ENCODE peak calls at places on chromosomes 3 and 15, in seven cellular contexts. V is tibial nerve, S is AG09309, W is nephron progenitor cell, T is fibroblast of the aortic adventitia, L is endothelial cell, D is body of pancreas. Z is an unnamed sample.

GRCh38 chr3:99384596-99384995 is 253.8 kb upstream of the COL8A1 start:
- DNase-seq in V (no peak), S (no peak), W (no peak), T (no peak), L (no peak), D (no peak), Z (no peak)

GRCh38 chr3:40994611-40995010 is 204.7 kb upstream of the CTNNB1 start:
- DNase-seq in V (no peak), S (no peak), W (no peak), T (no peak), L (no peak), D (no peak), Z (no peak)

GRCh38 chr3:44019736-44020135 is 221.9 kb upstream of the TOPAZ1 start:
- DNase-seq in V (no peak), S (no peak), W (no peak), T (peak), L (no peak), D (no peak), Z (no peak)

GRCh38 chr3:133054572-133054971 is 16.4 kb downstream of the TMEM108 start:
- DNase-seq in V (no peak), S (no peak), W (peak), T (no peak), L (no peak), D (no peak), Z (no peak)

GRCh38 chr3:161043343-161044035 is 61.7 kb downstream of the B3GALNT1 start:
- DNase-seq in V (no peak), S (no peak), W (no peak), T (no peak), L (no peak), D (no peak), Z (no peak)

GRCh38 chr15:51887887-51888592 is 58.6 kb downstream of the TMOD3 start:
- DNase-seq in V (no peak), S (no peak), W (no peak), T (no peak), L (no peak), D (no peak), Z (no peak)

GRCh38 chr3:9862391-9863235 is 17.4 kb downstream of the CIDEC start:
- DNase-seq in V (peak), S (no peak), W (peak), T (no peak), L (peak), D (peak), Z (peak)

GRCh38 chr15:89149501-89150101 is 61.3 kb downstream of the ABHD2 start:
- DNase-seq in V (no peak), S (no peak), W (no peak), T (no peak), L (no peak), D (no peak), Z (no peak)

GRCh38 chr3:83011471-83011870 is 1250.0 kb upstream of the GBE1 start:
- DNase-seq in V (no peak), S (no peak), W (no peak), T (no peak), L (no peak), D (no peak), Z (no peak)

GRCh38 chr3:143135150-143135549 is 15.6 kb downstream of the CHST2 start:
- DNase-seq in V (no peak), S (peak), W (no peak), T (peak), L (no peak), D (no peak), Z (peak)

GRCh38 chr3:5276953-5277352 is 89.4 kb downstream of the EDEM1 start:
- DNase-seq in V (no peak), S (no peak), W (no peak), T (no peak), L (no peak), D (no peak), Z (no peak)

GRCh38 chr3:39501982-39502837 is 34.7 kb downstream of the MOBP start:
- DNase-seq in V (no peak), S (no peak), W (no peak), T (no peak), L (no peak), D (no peak), Z (peak)

GRCh38 chr3:168040624-168041208 is 55.0 kb downstream of the GOLIM4 start:
- DNase-seq in V (no peak), S (peak), W (no peak), T (peak), L (peak), D (no peak), Z (peak)

GRCh38 chr3:16480861-16481569 is 32.5 kb downstream of the RFTN1 start:
- DNase-seq in V (no peak), S (no peak), W (no peak), T (peak), L (no peak), D (no peak), Z (peak)

GRCh38 chr3:12545473-12545791 is at the start of gene MKRN2OS:
- DNase-seq in V (no peak), S (no peak), W (no peak), T (no peak), L (no peak), D (peak), Z (peak)

GRCh38 chr3:11258958-11259357 is 13.2 kb upstream of the ATG7 start:
- DNase-seq in V (no peak), S (no peak), W (no peak), T (no peak), L (no peak), D (no peak), Z (no peak)

GRCh38 chr15:58686286-58686685 is 63.2 kb downstream of the ADAM10 start:
- DNase-seq in V (no peak), S (no peak), W (no peak), T (no peak), L (no peak), D (no peak), Z (no peak)

GRCh38 chr3:188927971-188928370 is 243.8 kb upstream of the TPRG1 start:
- DNase-seq in V (no peak), S (no peak), W (no peak), T (no peak), L (no peak), D (no peak), Z (no peak)

GRCh38 chr15:42056934-42057743 is 36.3 kb upstream of the PLA2G4E start:
- DNase-seq in V (no peak), S (no peak), W (peak), T (peak), L (peak), D (peak), Z (peak)

GRCh38 chr15:52699457-52699856 is 20.3 kb upstream of the ATOSA start:
- DNase-seq in V (no peak), S (no peak), W (no peak), T (no peak), L (no peak), D (no peak), Z (no peak)

GRCh38 chr3:138124689-138125420 is 7.3 kb downstream of the A4GNT start:
- DNase-seq in V (no peak), S (no peak), W (no peak), T (peak), L (no peak), D (no peak), Z (no peak)

GRCh38 chr3:136946978-136947377 is 10.8 kb upstream of the IL20RB start:
- DNase-seq in V (no peak), S (no peak), W (no peak), T (no peak), L (no peak), D (no peak), Z (no peak)

GRCh38 chr15:55530861-55531313 is 22.9 kb upstream of the DNAAF4 start:
- DNase-seq in V (no peak), S (no peak), W (no peak), T (peak), L (no peak), D (no peak), Z (no peak)

GRCh38 chr3:45547764-45548683 is 46.5 kb upstream of the LIMD1 start:
- DNase-seq in V (no peak), S (peak), W (no peak), T (peak), L (no peak), D (no peak), Z (no peak)

GRCh38 chr15:90037510-90037860 is 36.4 kb downstream of the ZNF710 start:
- DNase-seq in V (no peak), S (no peak), W (no peak), T (peak), L (no peak), D (no peak), Z (no peak)

GRCh38 chr3:170233532-170233931 is 11.3 kb downstream of the PRKCI start:
- DNase-seq in V (no peak), S (peak), W (no peak), T (peak), L (no peak), D (no peak), Z (peak)

GRCh38 chr15:71526061-71526460 is 284.3 kb upstream of the NR2E3 start:
- DNase-seq in V (no peak), S (peak), W (no peak), T (peak), L (no peak), D (no peak), Z (peak)

GRCh38 chr3:161523916-161524315 is 27.3 kb downstream of the OTOL1 start:
- DNase-seq in V (no peak), S (no peak), W (no peak), T (no peak), L (no peak), D (no peak), Z (no peak)

GRCh38 chr3:31132132-31132769 is 237.8 kb upstream of the GADL1 start:
- DNase-seq in V (no peak), S (peak), W (no peak), T (peak), L (peak), D (no peak), Z (peak)

GRCh38 chr3:57864853-57865252 is 108.7 kb downstream of the SLMAP start:
- DNase-seq in V (no peak), S (no peak), W (no peak), T (peak), L (no peak), D (no peak), Z (no peak)

GRCh38 chr3:198079771-198080520 is 119.9 kb downstream of the LMLN start:
- DNase-seq in V (no peak), S (no peak), W (no peak), T (no peak), L (peak), D (no peak), Z (peak)

GRCh38 chr3:147428396-147429153 is 19.4 kb downstream of the ZIC1 start:
- DNase-seq in V (no peak), S (no peak), W (no peak), T (no peak), L (no peak), D (no peak), Z (no peak)

GRCh38 chr15:40549894-40550293 is 14.9 kb downstream of the CCDC32 start:
- DNase-seq in V (no peak), S (no peak), W (no peak), T (no peak), L (no peak), D (peak), Z (no peak)

GRCh38 chr15:81480645-81481053 is 106.6 kb upstream of the TMC3 start:
- DNase-seq in V (no peak), S (peak), W (peak), T (peak), L (peak), D (peak), Z (peak)

GRCh38 chr3:188385295-188385694 is 231.3 kb downstream of the LPP start:
- DNase-seq in V (no peak), S (no peak), W (no peak), T (no peak), L (no peak), D (no peak), Z (no peak)

GRCh38 chr3:125186261-125186770 is 26.2 kb downstream of the SLC12A8 start:
- DNase-seq in V (no peak), S (no peak), W (peak), T (peak), L (no peak), D (no peak), Z (no peak)

GRCh38 chr15:77630956-77631789 is 1.5 kb downstream of the LINGO1 start:
- DNase-seq in V (no peak), S (no peak), W (peak), T (no peak), L (peak), D (peak), Z (peak)
- TF ChIP-seq CTCF in V (no peak), S (no peak), W (no peak), T (no peak), L (no peak), D (peak), Z (no peak)

GRCh38 chr3:163785693-163786092 is 1292.6 kb downstream of the SI start:
- DNase-seq in V (no peak), S (no peak), W (peak), T (no peak), L (peak), D (no peak), Z (peak)
- TF ChIP-seq CTCF in V (no peak), S (no peak), W (peak), T (no peak), L (peak), D (no peak), Z (peak)

DNA sequence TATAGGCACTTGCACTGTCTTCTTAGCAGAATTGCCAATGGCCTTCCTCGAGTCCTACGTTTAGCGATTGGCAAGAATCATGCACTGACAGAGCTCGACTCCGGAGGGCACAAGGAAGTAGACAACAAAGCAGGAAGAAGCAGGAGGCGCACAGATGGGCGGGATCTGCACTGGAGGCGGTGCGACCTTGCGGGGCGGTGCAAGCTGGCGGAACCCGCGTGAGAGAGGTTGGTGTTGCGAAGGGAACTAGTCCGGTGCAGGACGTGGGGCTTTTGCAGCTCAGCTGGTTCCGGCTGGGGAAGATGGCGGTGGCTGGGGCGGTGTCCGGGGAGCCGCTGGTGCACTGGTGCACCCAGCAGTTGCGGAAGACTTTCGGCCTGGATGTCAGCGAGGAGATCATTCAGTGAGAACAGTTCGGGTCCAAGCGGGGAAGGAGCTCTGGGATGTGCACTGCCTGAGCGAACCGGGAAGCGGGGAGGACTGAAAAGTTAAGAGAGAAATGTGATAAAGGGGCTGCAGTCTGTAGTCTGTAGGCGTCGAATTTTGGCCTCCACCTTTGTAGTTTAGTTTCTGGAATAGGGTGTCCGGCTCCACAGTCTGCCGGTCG is at the start of gene TRIP4:
- DNase-seq in V (peak), S (peak), W (peak), T (peak), L (peak), D (peak), Z (peak)
- TF ChIP-seq CTCF in V (no peak), S (peak), W (no peak), T (no peak), L (no peak), D (peak), Z (no peak)

DNA sequence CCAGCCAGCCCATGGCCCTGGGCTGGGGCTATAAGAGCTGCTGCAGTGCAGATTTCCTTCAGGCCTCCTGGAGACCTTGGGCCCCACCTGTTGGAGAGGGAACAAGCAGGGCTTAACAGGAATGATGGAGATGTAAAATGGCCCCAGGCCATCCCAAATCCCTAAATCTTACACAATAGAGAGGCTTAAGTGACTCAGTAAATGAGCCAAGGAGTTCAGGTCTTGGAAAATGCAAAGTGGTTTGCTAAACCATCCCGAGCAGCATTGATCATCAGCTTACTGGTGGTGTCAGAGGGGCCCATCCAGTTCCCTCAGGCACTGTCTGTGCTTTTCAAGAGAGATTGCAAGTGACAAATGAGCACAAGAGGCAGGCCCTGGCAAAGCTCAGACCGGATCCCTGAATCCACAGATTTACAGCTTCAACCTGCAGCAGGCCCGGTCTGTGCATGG is 325.5 kb downstream of the UACA start:
- DNase-seq in V (no peak), S (no peak), W (no peak), T (no peak), L (no peak), D (no peak), Z (no peak)
- TF ChIP-seq CTCF in V (no peak), S (no peak), W (no peak), T (no peak), L (no peak), D (no peak), Z (no peak)

GRCh38 chr3:156474560-156475389 is 80.1 kb downstream of the SSR3 start:
- DNase-seq in V (no peak), S (no peak), W (peak), T (no peak), L (peak), D (no peak), Z (no peak)
- TF ChIP-seq CTCF in V (peak), S (peak), W (peak), T (peak), L (peak), D (peak), Z (peak)

GRCh38 chr3:181210275-181210674 is 220.7 kb upstream of the DNAJC19 start:
- DNase-seq in V (no peak), S (no peak), W (no peak), T (peak), L (no peak), D (no peak), Z (no peak)
- TF ChIP-seq CTCF in V (peak), S (no peak), W (peak), T (peak), L (peak), D (peak), Z (no peak)

GRCh38 chr15:94584833-94585244 is 353.5 kb downstream of the MCTP2 start:
- DNase-seq in V (no peak), S (no peak), W (no peak), T (no peak), L (peak), D (no peak), Z (no peak)

GRCh38 chr15:94586099-94586498 is 354.7 kb downstream of the MCTP2 start:
- DNase-seq in V (no peak), S (no peak), W (no peak), T (no peak), L (no peak), D (no peak), Z (no peak)

GRCh38 chr15:94580186-94580585 is 348.8 kb downstream of the MCTP2 start:
- DNase-seq in V (no peak), S (no peak), W (no peak), T (no peak), L (no peak), D (no peak), Z (no peak)

GRCh38 chr15:94579261-94579660 is 347.9 kb downstream of the MCTP2 start:
- DNase-seq in V (no peak), S (no peak), W (no peak), T (no peak), L (no peak), D (no peak), Z (no peak)

DNA sequence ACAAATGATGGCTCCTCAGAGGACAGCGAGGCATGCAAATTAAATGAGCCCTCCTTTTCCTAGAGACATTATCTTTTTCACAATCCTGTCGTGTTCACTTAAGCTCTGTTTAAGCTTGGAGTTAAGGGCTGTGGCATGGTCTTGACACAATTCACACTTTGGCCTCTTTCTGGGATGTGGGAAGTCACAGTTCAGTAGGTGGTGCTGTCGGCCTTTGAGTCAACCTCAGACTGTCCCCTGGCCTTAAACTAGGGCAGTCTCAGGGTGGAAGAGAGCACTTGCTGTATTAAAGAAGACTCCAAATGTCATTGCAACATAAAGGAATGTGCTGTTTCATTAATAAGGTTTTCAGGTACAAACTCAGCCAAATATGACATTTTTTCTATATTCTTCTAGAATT is 351.0 kb downstream of the MCTP2 start:
- DNase-seq in V (no peak), S (no peak), W (peak), T (no peak), L (peak), D (no peak), Z (peak)
- TF ChIP-seq CTCF in V (peak), S (no peak), W (peak), T (no peak), L (no peak), D (no peak), Z (no peak)

DNA sequence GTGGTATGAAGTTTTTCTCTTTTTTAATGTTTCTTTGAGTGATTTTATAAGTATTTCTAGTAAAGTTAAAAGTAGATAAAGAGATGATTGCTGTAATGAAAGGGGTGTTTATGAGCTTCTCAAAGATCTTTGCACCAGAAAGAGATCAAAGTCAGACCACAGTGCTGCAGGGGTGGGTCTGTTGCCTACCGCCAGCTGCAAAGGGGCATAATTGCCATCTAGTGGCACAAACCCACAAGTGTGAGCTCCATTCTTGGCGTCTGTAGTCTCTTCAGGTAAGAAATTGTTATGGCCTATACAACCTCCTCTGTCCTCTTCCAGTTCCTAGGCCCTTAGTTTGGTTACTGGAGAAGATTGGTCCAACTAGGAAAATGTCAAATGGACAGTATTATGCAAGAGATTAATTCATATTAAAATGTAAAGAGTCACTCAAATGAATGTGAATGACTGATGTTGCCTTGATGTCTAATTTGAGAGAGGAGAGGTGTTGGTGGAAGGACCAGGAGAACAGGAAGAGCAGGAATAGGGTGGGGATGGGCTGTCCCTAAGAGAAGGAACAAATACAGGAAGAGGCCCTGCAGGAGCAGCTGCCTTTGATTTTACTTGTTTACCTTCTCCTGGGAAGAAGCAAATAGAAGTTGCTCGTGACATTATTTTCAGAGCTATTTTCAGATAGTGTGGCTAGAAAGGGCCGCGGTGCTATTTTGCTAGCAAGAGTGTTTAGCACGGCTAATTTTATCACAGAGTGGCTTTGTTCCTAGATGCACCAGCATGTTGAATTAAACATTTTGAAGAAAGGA is 53.0 kb upstream of the GSK3B start:
- DNase-seq in V (no peak), S (no peak), W (no peak), T (no peak), L (no peak), D (peak), Z (peak)
- TF ChIP-seq CTCF in V (no peak), S (no peak), W (no peak), T (no peak), L (no peak), D (peak), Z (no peak)

Z was measured in Calu3.